ENCODE peak calls at places on chromosomes 1 and 21, in ten cellular contexts. N, X, E, B, H, P, O, K, U and R are unnamed samples.

GRCh38 chr1:218079379-218079778 is 205.7 kb upstream of the RRP15 start:
- DNase-seq in N (no peak), X (no peak), E (no peak), B (no peak), H (no peak), P (no peak), O (no peak), K (no peak), U (no peak), R (no peak)

GRCh38 chr1:10916991-10917390 is 95.5 kb upstream of the TARDBP start:
- DNase-seq in N (no peak), X (no peak), E (no peak), B (no peak), H (no peak), P (no peak), O (no peak), K (no peak), U (no peak), R (no peak)

GRCh38 chr1:6864166-6864565 is 78.9 kb downstream of the CAMTA1 start:
- DNase-seq in N (no peak), X (no peak), E (no peak), B (no peak), H (no peak), P (no peak), O (no peak), K (no peak), U (no peak), R (peak; percentile 7)

GRCh38 chr1:245310605-245311531 is 156.1 kb downstream of the KIF26B start:
- DNase-seq in N (no peak), X (no peak), E (no peak), B (peak; percentile 17), H (no peak), P (peak; percentile 61), O (no peak), K (no peak), U (no peak), R (peak; percentile 68)

GRCh38 chr1:103197266-103197665 is 88.9 kb upstream of the COL11A1 start:
- DNase-seq in N (no peak), X (no peak), E (no peak), B (no peak), H (no peak), P (peak; percentile 20), O (no peak), K (no peak), U (no peak), R (peak; percentile 72)

GRCh38 chr1:88800382-88801051 is 90.8 kb downstream of the GTF2B start:
- DNase-seq in N (peak; percentile 34), X (no peak), E (peak; percentile 9), B (no peak), H (no peak), P (peak; percentile 21), O (no peak), K (peak; percentile 33), U (peak; percentile 53), R (peak; percentile 24)

GRCh38 chr1:2194898-2195673 is 514 bp upstream of the FAAP20 start:
- DNase-seq in N (peak; percentile 86), X (peak; percentile 67), E (peak; percentile 85), B (peak; percentile 85), H (peak; percentile 95), P (peak; percentile 91), O (peak; percentile 91), K (peak; percentile 84), U (peak; percentile 77), R (peak; percentile 85)

GRCh38 chr1:12316331-12316730 is 86.5 kb downstream of the VPS13D start:
- DNase-seq in N (no peak), X (no peak), E (no peak), B (no peak), H (no peak), P (peak; percentile 12), O (no peak), K (no peak), U (no peak), R (peak; percentile 75)

GRCh38 chr1:22816063-22816775 is 105.6 kb downstream of the EPHB2 start:
- DNase-seq in N (no peak), X (no peak), E (no peak), B (no peak), H (no peak), P (no peak), O (no peak), K (no peak), U (no peak), R (no peak)

GRCh38 chr1:39981957-39982356 is 27.0 kb downstream of the MFSD2A start:
- DNase-seq in N (no peak), X (peak; percentile 37), E (no peak), B (no peak), H (no peak), P (peak; percentile 75), O (no peak), K (no peak), U (no peak), R (peak; percentile 86)

GRCh38 chr1:161421456-161421855 is 53.8 kb upstream of the CFAP126 start:
- DNase-seq in N (no peak), X (no peak), E (no peak), B (no peak), H (no peak), P (no peak), O (no peak), K (no peak), U (no peak), R (no peak)

GRCh38 chr1:155396874-155397476 is 76.3 kb downstream of the RUSC1 start:
- DNase-seq in N (no peak), X (no peak), E (no peak), B (no peak), H (peak; percentile 55), P (peak; percentile 18), O (no peak), K (no peak), U (no peak), R (no peak)

GRCh38 chr21:31727181-31727580 is 4.7 kb downstream of the SCAF4 start:
- DNase-seq in N (no peak), X (no peak), E (no peak), B (no peak), H (no peak), P (no peak), O (no peak), K (no peak), U (no peak), R (no peak)

GRCh38 chr1:46171351-46171750 is 3.5 kb upstream of the TSPAN1 start:
- DNase-seq in N (no peak), X (no peak), E (no peak), B (no peak), H (no peak), P (no peak), O (no peak), K (no peak), U (no peak), R (no peak)

GRCh38 chr1:236167154-236167553 is 24.8 kb downstream of the GPR137B start:
- DNase-seq in N (no peak), X (no peak), E (no peak), B (no peak), H (no peak), P (no peak), O (no peak), K (no peak), U (no peak), R (no peak)

GRCh38 chr1:236167578-236167977 is 25.2 kb downstream of the GPR137B start:
- DNase-seq in N (no peak), X (no peak), E (no peak), B (no peak), H (no peak), P (no peak), O (no peak), K (no peak), U (no peak), R (no peak)

GRCh38 chr1:236172041-236172579 is 29.8 kb downstream of the GPR137B start:
- DNase-seq in N (no peak), X (no peak), E (no peak), B (no peak), H (no peak), P (peak; percentile 8), O (no peak), K (no peak), U (no peak), R (peak; percentile 77)

GRCh38 chr1:236166041-236166440 is 23.7 kb downstream of the GPR137B start:
- DNase-seq in N (no peak), X (no peak), E (no peak), B (no peak), H (no peak), P (no peak), O (no peak), K (no peak), U (no peak), R (no peak)

GRCh38 chr1:236168716-236169429 is 26.5 kb downstream of the GPR137B start:
- DNase-seq in N (no peak), X (no peak), E (peak; percentile 29), B (peak; percentile 66), H (no peak), P (peak; percentile 86), O (no peak), K (peak; percentile 48), U (no peak), R (peak; percentile 23)
- TF ChIP-seq CTCF in N (peak; percentile 10), X (peak; percentile 5), E (no peak), B (no peak), H (peak; percentile 15), P (no peak), O (no peak), K (peak; percentile 65), U (peak; percentile 24), R (no peak)

DNA sequence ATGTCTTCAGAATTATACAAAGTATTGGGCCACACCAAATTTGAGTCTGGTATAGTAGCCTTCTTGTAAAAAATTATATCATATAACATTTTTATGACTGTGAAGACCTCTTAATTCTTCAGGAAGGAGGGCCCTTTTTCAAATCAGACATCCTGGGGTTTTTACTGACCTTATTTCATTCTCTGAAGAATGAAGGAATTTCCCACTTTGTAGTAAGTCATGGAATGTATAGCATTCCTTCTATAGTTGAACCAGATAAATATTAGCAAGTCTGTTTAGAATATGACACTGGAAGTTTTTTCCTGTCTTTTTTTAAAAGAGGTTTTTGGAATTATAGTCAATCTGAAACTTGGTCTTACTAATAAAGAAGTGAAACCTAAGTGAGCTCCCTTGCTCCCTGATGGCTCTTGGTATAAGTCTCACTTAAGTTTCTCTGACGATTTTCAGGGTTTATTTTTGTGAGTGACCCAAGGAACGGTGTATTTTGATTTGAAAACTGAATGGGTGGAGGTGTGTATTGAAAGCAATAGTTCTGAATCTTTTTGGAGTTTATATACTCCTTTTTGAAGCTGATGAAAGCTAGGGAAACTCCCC is 23.7 kb downstream of the SNX27 start:
- DNase-seq in N (no peak), X (no peak), E (no peak), B (no peak), H (no peak), P (no peak), O (no peak), K (no peak), U (no peak), R (no peak)
- H3K4me3 ChIP-seq in N (no peak overlapping the region), X (no peak overlapping the region), E (no peak overlapping the region), B (no peak overlapping the region), H (no peak overlapping the region), P (no peak overlapping the region), O (no peak overlapping the region), K (no peak overlapping the region), U (no peak overlapping the region), R (no peak overlapping the region)

GRCh38 chr1:34896612-34897011 is 32.8 kb downstream of the DLGAP3 start:
- DNase-seq in N (no peak), X (no peak), E (no peak), B (no peak), H (no peak), P (peak; percentile 10), O (no peak), K (no peak), U (no peak), R (peak; percentile 3)
- TF ChIP-seq CTCF in N (no peak), X (peak; percentile 17), E (no peak), B (no peak), H (no peak), P (no peak), O (no peak), K (peak; percentile 22), U (no peak), R (peak; percentile 32)

GRCh38 chr1:82540006-82540405 is 739.3 kb downstream of the ADGRL2 start:
- DNase-seq in N (no peak), X (no peak), E (no peak), B (no peak), H (no peak), P (no peak), O (no peak), K (no peak), U (no peak), R (no peak)
- H3K4me3 ChIP-seq in N (no peak overlapping the region), X (no peak overlapping the region), E (no peak overlapping the region), B (no peak overlapping the region), H (no peak overlapping the region), P (no peak overlapping the region), O (no peak overlapping the region), K (no peak overlapping the region), U (no peak overlapping the region), R (no peak overlapping the region)